ENCODE peak calls at places on chromosomes 1 and 21, in ten cellular contexts. E is left lung, N is A549, V is suprapubic skin, R is ascending aorta, B is skeletal muscle cell, K is astrocyte of the cerebellum, P is heart left ventricle, D is coronary artery, J is mesendoderm. O is an unnamed sample.

GRCh38 chr21:17476006-17476405 is 36.8 kb upstream of the CXADR start:
- DNase-seq in E (no peak), N (no peak), V (no peak), R (no peak), B (no peak), K (no peak), P (no peak), D (no peak), J (no peak), O (no peak)

GRCh38 chr1:159010398-159010797 is 691 bp downstream of the IFI16 start:
- DNase-seq in E (no peak), N (no peak), V (no peak), R (no peak), B (no peak), K (no peak), P (no peak), D (no peak), J (no peak), O (no peak)

GRCh38 chr1:3822421-3822820 is 26.1 kb upstream of the LRRC47 start:
- DNase-seq in E (no peak), N (no peak), V (peak; percentile 34), R (no peak), B (no peak), K (no peak), P (no peak), D (no peak), J (no peak), O (no peak)

GRCh38 chr1:84108900-84109578 is 35.0 kb upstream of the PRKACB start:
- DNase-seq in E (no peak), N (no peak), V (no peak), R (no peak), B (no peak), K (no peak), P (no peak), D (no peak), J (no peak), O (no peak)

GRCh38 chr1:210070531-210070930 is 132.5 kb downstream of the SYT14 start:
- DNase-seq in E (no peak), N (no peak), V (no peak), R (no peak), B (no peak), K (no peak), P (no peak), D (no peak), J (no peak), O (no peak)

GRCh38 chr1:10693497-10694273 is 102.8 kb downstream of the CASZ1 start:
- DNase-seq in E (peak; percentile 90), N (peak; percentile 28), V (no peak), R (no peak), B (no peak), K (no peak), P (no peak), D (no peak), J (peak; percentile 35), O (peak; percentile 35)

GRCh38 chr1:28565040-28565439 is 12.2 kb downstream of the TRNAU1AP start:
- DNase-seq in E (no peak), N (no peak), V (no peak), R (no peak), B (no peak), K (no peak), P (no peak), D (no peak), J (no peak), O (no peak)

GRCh38 chr1:207084701-207085180 is 3.9 kb upstream of the C4BPB start:
- DNase-seq in E (no peak), N (peak; percentile 71), V (no peak), R (no peak), B (peak; percentile 41), K (peak; percentile 68), P (peak; percentile 37), D (no peak), J (peak; percentile 91), O (peak; percentile 33)

GRCh38 chr1:17167783-17168479 is 37.0 kb upstream of the PADI1 start:
- DNase-seq in E (no peak), N (peak; percentile 54), V (no peak), R (no peak), B (peak; percentile 43), K (peak; percentile 24), P (no peak), D (no peak), J (no peak), O (no peak)

GRCh38 chr1:9417695-9418094 is 121.6 kb upstream of the SLC25A33 start:
- DNase-seq in E (no peak), N (no peak), V (no peak), R (no peak), B (no peak), K (no peak), P (no peak), D (no peak), J (no peak), O (no peak)

GRCh38 chr1:185401019-185401418 is 84.0 kb upstream of the IVNS1ABP start:
- DNase-seq in E (no peak), N (no peak), V (no peak), R (no peak), B (no peak), K (peak; percentile 87), P (no peak), D (no peak), J (peak; percentile 98), O (no peak)

GRCh38 chr1:211876849-211877248 is 46.3 kb upstream of the LPGAT1 start:
- DNase-seq in E (no peak), N (no peak), V (no peak), R (no peak), B (no peak), K (no peak), P (no peak), D (no peak), J (no peak), O (no peak)

GRCh38 chr21:45556302-45556644 is 14.0 kb upstream of the SLC19A1 start:
- DNase-seq in E (no peak), N (no peak), V (no peak), R (no peak), B (no peak), K (no peak), P (no peak), D (no peak), J (no peak), O (no peak)

GRCh38 chr21:36734367-36735200 is 35.7 kb downstream of the SIM2 start:
- DNase-seq in E (no peak), N (no peak), V (no peak), R (no peak), B (no peak), K (no peak), P (no peak), D (no peak), J (no peak), O (no peak)

GRCh38 chr1:85406887-85407593 is 57.9 kb downstream of the DDAH1 start:
- DNase-seq in E (no peak), N (peak; percentile 50), V (no peak), R (peak; percentile 75), B (peak; percentile 76), K (peak; percentile 96), P (peak; percentile 28), D (no peak), J (no peak), O (no peak)
- H3K4me3 ChIP-seq in E (no peak overlapping the region), N (peak overlapping the region; percentile 23), V (no peak overlapping the region), R (no peak overlapping the region), B (no peak overlapping the region), K (no peak overlapping the region), P (no peak overlapping the region), D (no peak overlapping the region), J (no peak overlapping the region), O (no peak overlapping the region)

GRCh38 chr1:226236826-226237225 is 13.4 kb downstream of the MIXL1 start:
- DNase-seq in E (no peak), N (no peak), V (no peak), R (no peak), B (no peak), K (no peak), P (no peak), D (no peak), J (no peak), O (no peak)

GRCh38 chr1:226239421-226239820 is 16.0 kb downstream of the MIXL1 start:
- DNase-seq in E (no peak), N (no peak), V (no peak), R (no peak), B (no peak), K (no peak), P (no peak), D (no peak), J (no peak), O (no peak)
- H3K4me3 ChIP-seq in E (no peak overlapping the region), N (no peak overlapping the region), V (no peak overlapping the region), R (no peak overlapping the region), B (no peak overlapping the region), K (no peak overlapping the region), P (no peak overlapping the region), D (no peak overlapping the region), J (no peak overlapping the region), O (no peak overlapping the region)

DNA sequence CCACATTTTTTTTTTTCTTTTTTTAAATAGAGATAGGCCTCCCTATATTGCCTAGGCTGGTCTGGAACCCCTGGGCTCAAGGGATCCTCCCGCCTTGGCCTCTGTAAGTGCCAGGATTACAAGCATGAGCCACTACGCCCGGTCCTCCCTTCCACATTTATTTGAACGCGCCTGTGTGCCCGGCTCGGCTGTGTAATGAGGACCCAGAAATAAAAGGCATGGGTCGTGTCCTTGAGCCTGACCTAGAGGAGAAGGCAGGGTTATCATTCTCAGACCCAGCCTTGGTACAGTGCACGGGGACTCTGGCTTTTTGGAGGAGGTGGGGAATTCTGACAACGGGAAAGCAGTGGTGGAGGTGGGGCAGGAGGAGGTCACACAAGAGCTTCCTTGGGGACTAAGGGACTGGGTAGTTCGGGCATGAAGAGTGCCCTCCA is 841 bp downstream of the CENPF start:
- DNase-seq in E (peak; percentile 32), N (peak; percentile 28), V (no peak), R (no peak), B (no peak), K (no peak), P (no peak), D (no peak), J (peak; percentile 55), O (no peak)
- H3K4me3 ChIP-seq in E (peak overlapping the region; percentile 80), N (peak overlapping the region; percentile 87), V (peak overlapping the region; percentile 82), R (peak overlapping the region; percentile 84), B (peak overlapping the region; percentile 56), K (peak overlapping the region; percentile 79), P (peak overlapping the region; percentile 84), D (peak overlapping the region; percentile 89), J (peak overlapping the region; percentile 97), O (peak overlapping the region; percentile 88)

GRCh38 chr1:106962591-106962990 is 93.9 kb upstream of the PRMT6 start:
- DNase-seq in E (no peak), N (no peak), V (no peak), R (no peak), B (no peak), K (no peak), P (no peak), D (no peak), J (no peak), O (no peak)
- H3K4me3 ChIP-seq in E (no peak overlapping the region), N (no peak overlapping the region), V (no peak overlapping the region), R (no peak overlapping the region), B (no peak overlapping the region), K (no peak overlapping the region), P (no peak overlapping the region), D (no peak overlapping the region), J (no peak overlapping the region), O (no peak overlapping the region)

O was measured in effector memory CD4-positive, alpha-beta T cell.